ENCODE peak calls at places on chromosomes 11 and 22, in six cellular contexts. G, K, Z, X, N and I are unnamed samples.

GRCh38 chr22:41989246-41989645 is 9.3 kb upstream of the WBP2NL start:
- DNase-seq in N (no peak), Z (no peak), G (no peak), K (no peak), X (no peak), I (no peak)

GRCh38 chr11:29019960-29020683 is 911.9 kb downstream of the METTL15 start:
- DNase-seq in Z (peak; percentile 22), K (peak; percentile 24), X (no peak), G (no peak), N (peak; percentile 11), I (no peak)

GRCh38 chr11:61532136-61533038 is 23.8 kb downstream of the LRRC10B start:
- DNase-seq in X (peak; percentile 29), Z (peak; percentile 26), K (peak; percentile 80), N (peak; percentile 70), G (no peak), I (peak; percentile 49)

GRCh38 chr11:120182790-120183491 is 27.9 kb upstream of the OAF start:
- DNase-seq in X (peak; percentile 23), K (peak; percentile 73), N (no peak), Z (peak; percentile 5), G (peak; percentile 80), I (peak; percentile 4)

GRCh38 chr11:38130514-38130913 is 1532.5 kb upstream of the RAG2 start:
- DNase-seq in X (no peak), G (no peak), N (no peak), K (no peak), Z (no peak), I (no peak)

GRCh38 chr11:130022799-130023198 is 20.2 kb upstream of the PRDM10 start:
- DNase-seq in K (no peak), G (no peak), Z (no peak), N (no peak), X (no peak), I (peak; percentile 63)

GRCh38 chr11:20355221-20356219 is 8.0 kb upstream of the HTATIP2 start:
- DNase-seq in Z (no peak), N (no peak), K (peak; percentile 42), G (no peak), X (no peak), I (peak; percentile 35)

GRCh38 chr22:29030016-29030617 is 31.5 kb downstream of the C22orf31 start:
- DNase-seq in G (no peak), N (no peak), K (no peak), X (no peak), Z (no peak), I (no peak)

GRCh38 chr11:69106124-69106811 is 49.5 kb upstream of the SMIM38 start:
- DNase-seq in G (peak; percentile 41), N (no peak), X (no peak), Z (no peak), K (no peak), I (no peak)